ENCODE peak calls at places on chromosomes 2 and 18, in seven cellular contexts. K is AG20443, T is NCI-H748 treated with DMSO at 0.1 percent for 48 hours, C is GM23248, A is left colon, M is upper lobe of right lung, J is sigmoid colon. H is an unnamed sample.

GRCh38 chr2:167140767-167141166 is 252.5 kb downstream of the XIRP2 start:
- DNase-seq in J (no peak), K (peak; percentile 82), T (no peak), M (no peak), A (no peak), C (peak; percentile 97), H (no peak)

GRCh38 chr18:61581578-61582204 is 248.5 kb downstream of the CDH20 start:
- DNase-seq in J (peak; percentile 80), T (peak; percentile 86), A (peak; percentile 64), C (peak; percentile 67), M (peak; percentile 85), K (peak; percentile 91), H (peak; percentile 88)

GRCh38 chr2:42569883-42570282 is 1.5 kb downstream of the MTA3 start:
- DNase-seq in M (no peak), A (no peak), T (peak; percentile 9), K (no peak), C (no peak), J (no peak), H (no peak)

GRCh38 chr2:215609089-215610032 is 173.5 kb upstream of the FN1 start:
- DNase-seq in T (no peak), J (no peak), C (peak; percentile 81), M (no peak), K (no peak), A (no peak), H (no peak)

GRCh38 chr2:127721311-127721977 is 20.1 kb downstream of the SFT2D3 start:
- DNase-seq in A (no peak), C (peak; percentile 63), J (no peak), T (no peak), K (no peak), M (no peak), H (no peak)

GRCh38 chr18:11052800-11053199 is 96.6 kb downstream of the PIEZO2 start:
- DNase-seq in C (peak; percentile 13), J (no peak), T (no peak), K (no peak), M (no peak), A (no peak), H (no peak)

GRCh38 chr2:194383404-194383803 is 1273.6 kb upstream of the SLC39A10 start:
- DNase-seq in A (no peak), T (no peak), C (no peak), M (no peak), J (no peak), K (no peak), H (no peak)

GRCh38 chr2:108316194-108316880 is 27.6 kb downstream of the SULT1C2 start:
- DNase-seq in K (no peak), C (no peak), A (no peak), M (no peak), T (no peak), J (no peak), H (no peak)

GRCh38 chr2:191622374-191623320 is 55.3 kb upstream of the NABP1 start:
- DNase-seq in C (no peak), T (no peak), J (no peak), K (no peak), A (no peak), M (no peak), H (no peak)

GRCh38 chr2:28355521-28356094 is 37.0 kb upstream of the FOSL2 start:
- DNase-seq in K (peak; percentile 32), C (no peak), A (no peak), M (peak; percentile 69), J (peak; percentile 82), T (no peak), H (peak; percentile 79)

GRCh38 chr2:240433973-240434727 is 1.3 kb upstream of the GPC1 start:
- DNase-seq in T (no peak), K (peak; percentile 93), M (peak; percentile 67), C (peak; percentile 98), A (peak; percentile 33), J (peak; percentile 82), H (peak; percentile 67)

GRCh38 chr2:218886461-218886947 is 5.9 kb downstream of the WNT10A start:
- DNase-seq in A (peak; percentile 63), C (no peak), T (no peak), K (no peak), M (no peak), J (no peak), H (no peak)

GRCh38 chr2:157822993-157823392 is 53.1 kb downstream of the ACVR1 start:
- DNase-seq in C (peak; percentile 67), J (no peak), T (no peak), K (peak; percentile 13), M (no peak), A (no peak), H (no peak)

GRCh38 chr2:217258170-217258569 is 398.3 kb upstream of the TNP1 start:
- DNase-seq in C (no peak), T (no peak), J (no peak), A (no peak), K (no peak), M (no peak), H (no peak)

GRCh38 chr18:79853303-79853992 is 55.7 kb downstream of the KCNG2 start:
- DNase-seq in M (peak; percentile 65), A (no peak), J (no peak), T (no peak), C (no peak), K (peak; percentile 8), H (no peak)

GRCh38 chr18:32093106-32093511 is 1.4 kb downstream of the RNF138 start:
- DNase-seq in K (peak; percentile 80), J (peak; percentile 77), M (peak; percentile 77), A (peak; percentile 47), C (peak; percentile 86), T (peak; percentile 27), H (peak; percentile 69)

GRCh38 chr2:234172066-234172465 is 121.6 kb downstream of the SPP2 start:
- DNase-seq in K (no peak), C (no peak), A (no peak), T (no peak), J (no peak), M (no peak), H (no peak)

GRCh38 chr2:3598197-3598910 is 3.4 kb downstream of the COLEC11 start:
- DNase-seq in K (no peak), J (no peak), M (no peak), C (no peak), T (no peak), A (no peak), H (no peak)

GRCh38 chr18:63936156-63936931 is 12.8 kb upstream of the HMSD start:
- DNase-seq in T (peak; percentile 15), K (peak; percentile 93), A (peak; percentile 77), J (peak; percentile 88), M (peak; percentile 92), C (peak; percentile 92), H (peak; percentile 88)

GRCh38 chr2:27756544-27757498 is 14.7 kb upstream of the MRPL33 start:
- DNase-seq in J (no peak), K (no peak), A (peak; percentile 42), M (no peak), C (no peak), T (no peak), H (peak; percentile 68)

GRCh38 chr18:47901624-47902362 is 28.7 kb downstream of the SMAD2 start:
- DNase-seq in M (no peak), K (no peak), J (no peak), A (no peak), T (no peak), C (no peak), H (no peak)

GRCh38 chr2:76642122-76642521 is 880.1 kb downstream of the LRRTM4 start:
- DNase-seq in T (no peak), A (no peak), M (no peak), C (no peak), J (no peak), K (no peak), H (no peak)

GRCh38 chr2:1539441-1539840 is 126.2 kb downstream of the TPO start:
- DNase-seq in A (no peak), K (no peak), M (no peak), C (no peak), J (no peak), T (no peak), H (no peak)

GRCh38 chr2:223815186-223815883 is 22.0 kb downstream of the AP1S3 start:
- DNase-seq in M (no peak), J (no peak), K (peak; percentile 81), T (no peak), C (peak; percentile 95), A (no peak), H (no peak)

GRCh38 chr2:174931724-174932123 is 73.5 kb downstream of the CHN1 start:
- DNase-seq in M (no peak), C (peak; percentile 30), K (peak; percentile 24), T (no peak), A (no peak), J (no peak), H (no peak)

GRCh38 chr18:46497129-46497528 is 159.9 kb downstream of the LOXHD1 start:
- DNase-seq in M (no peak), J (peak; percentile 2), C (peak; percentile 46), A (no peak), T (no peak), K (no peak), H (no peak)

GRCh38 chr18:21868770-21869169 is 128.2 kb downstream of the MIB1 start:
- DNase-seq in C (no peak), A (no peak), M (no peak), T (no peak), K (no peak), J (no peak), H (no peak)

GRCh38 chr2:107777962-107778361 is 48.7 kb upstream of the RGPD4 start:
- DNase-seq in T (no peak), A (no peak), J (no peak), M (no peak), K (no peak), C (no peak), H (no peak)

GRCh38 chr2:47282621-47283272 is 120.2 kb upstream of the MSH2 start:
- DNase-seq in T (no peak), A (no peak), M (no peak), J (no peak), C (no peak), K (no peak), H (no peak)

GRCh38 chr18:10841203-10841602 is 308.2 kb downstream of the PIEZO2 start:
- DNase-seq in J (no peak), A (no peak), M (no peak), C (peak; percentile 16), T (no peak), K (no peak), H (no peak)

GRCh38 chr2:121640380-121641326 is 8.6 kb downstream of the CLASP1 start:
- DNase-seq in C (no peak), T (no peak), J (no peak), M (no peak), K (no peak), A (no peak), H (no peak)

GRCh38 chr2:194104687-194105086 is 1552.3 kb upstream of the SLC39A10 start:
- DNase-seq in J (no peak), T (no peak), M (no peak), C (no peak), K (no peak), A (no peak), H (no peak)

GRCh38 chr2:21715865-21716264 is 592.1 kb downstream of the TDRD15 start:
- DNase-seq in M (no peak), J (no peak), A (no peak), C (no peak), K (no peak), T (no peak), H (no peak)

GRCh38 chr18:45353530-45353929 is 261.7 kb upstream of the SLC14A2 start:
- DNase-seq in T (no peak), J (no peak), M (no peak), K (peak; percentile 63), A (no peak), C (peak; percentile 74), H (no peak)

GRCh38 chr2:19748073-19748375 is 153.8 kb downstream of the TTC32 start:
- DNase-seq in C (no peak), J (no peak), M (no peak), A (no peak), T (no peak), K (no peak), H (no peak)

GRCh38 chr2:48332286-48332685 is 197.7 kb upstream of the STON1 start:
- DNase-seq in M (no peak), T (no peak), C (peak; percentile 53), K (peak; percentile 41), A (no peak), J (no peak), H (no peak)

GRCh38 chr2:174485763-174486613 is 841 bp downstream of the GPR155 start:
- DNase-seq in K (peak; percentile 25), J (peak; percentile 69), T (no peak), C (peak; percentile 59), M (no peak), A (peak; percentile 34), H (no peak)

H was measured in sciatic nerve.